ENCODE peak calls at places on chromosomes 11 and 22, in five cellular contexts. M is endothelial cell of umbilical vein, D is K562, H is breast epithelium, O is Panc1. V is an unnamed sample. For H3K36me3 and H3K4me1, the result is how much of the 10 kb centered on the place peaks cover.

GRCh38 chr11:61657566-61657965 is 22.6 kb upstream of the DAGLA start:
- DNase-seq in M (peak), D (no peak), H (no peak), O (no peak), V (no peak)

GRCh38 chr11:133515075-133515474 is 17.2 kb downstream of the OPCML start:
- DNase-seq in M (no peak), D (no peak), H (no peak), O (no peak), V (no peak)

GRCh38 chr11:87870081-87870480 is 305.2 kb downstream of the RAB38 start:
- DNase-seq in M (no peak), D (no peak), H (no peak), O (no peak), V (no peak)

GRCh38 chr11:91794146-91794545 is 430.5 kb upstream of the FAT3 start:
- DNase-seq in M (no peak), D (peak), H (no peak), O (no peak), V (no peak)

GRCh38 chr22:35477911-35478582 is 62.6 kb upstream of the RASD2 start:
- DNase-seq in M (peak), D (peak), H (no peak), O (no peak), V (no peak)

GRCh38 chr11:46892109-46892508 is 26.2 kb downstream of the LRP4 start:
- DNase-seq in M (no peak), D (no peak), H (no peak), O (no peak), V (no peak)

GRCh38 chr11:108853864-108854263 is 189.0 kb downstream of the DDX10 start:
- DNase-seq in M (peak), D (no peak), H (no peak), O (no peak), V (no peak)

GRCh38 chr11:70186936-70187335 is 16.2 kb upstream of the FADD start:
- DNase-seq in M (no peak), D (no peak), H (no peak), O (no peak), V (no peak)

GRCh38 chr11:90288207-90288821 is 65.5 kb upstream of the CHORDC1 start:
- DNase-seq in M (peak), D (peak), H (no peak), O (peak), V (no peak)

GRCh38 chr22:23274146-23274526 is 93.8 kb downstream of the BCR start:
- DNase-seq in M (no peak), D (peak), H (no peak), O (no peak), V (no peak)

GRCh38 chr11:133531971-133532651 is at the start of gene OPCML:
- DNase-seq in M (no peak), D (no peak), H (no peak), O (no peak), V (no peak)

GRCh38 chr11:66956689-66957290 is 1.4 kb downstream of the PC start:
- DNase-seq in M (no peak), D (no peak), H (no peak), O (no peak), V (peak)

GRCh38 chr22:22933100-22933806 is 45.6 kb downstream of the IGLL5 start:
- DNase-seq in M (no peak), D (peak), H (no peak), O (no peak), V (no peak)

GRCh38 chr22:24445481-24446290 is 18.3 kb downstream of the ADORA2A start:
- DNase-seq in M (no peak), D (peak), H (no peak), O (no peak), V (no peak)

GRCh38 chr11:73072935-73073481 is 69.1 kb downstream of the FCHSD2 start:
- DNase-seq in M (peak), D (no peak), H (no peak), O (peak), V (no peak)

GRCh38 chr11:17277024-17277584 is 565 bp downstream of the NUCB2 start:
- DNase-seq in M (peak), D (no peak), H (no peak), O (no peak), V (no peak)

GRCh38 chr22:26172389-26172990 is 3.2 kb downstream of the SEZ6L start:
- DNase-seq in M (peak), D (peak), H (no peak), O (peak), V (no peak)

GRCh38 chr11:76329084-76329648 is 51.8 kb downstream of the THAP12 start:
- DNase-seq in M (no peak), D (no peak), H (no peak), O (no peak), V (no peak)

GRCh38 chr22:48785792-48786678 is 1041.6 kb downstream of the BRD1 start:
- DNase-seq in M (no peak), D (no peak), H (no peak), O (no peak), V (no peak)

GRCh38 chr11:6757373-6757967 is 14.3 kb downstream of the OR2AG2 start:
- DNase-seq in M (peak), D (peak), H (no peak), O (no peak), V (peak)

GRCh38 chr11:14906614-14907392 is 14.8 kb upstream of the CYP2R1 start:
- DNase-seq in M (no peak), D (no peak), H (no peak), O (no peak), V (no peak)

GRCh38 chr11:9726313-9727022 is 62.6 kb downstream of the SWAP70 start:
- DNase-seq in M (peak), D (no peak), H (no peak), O (peak), V (no peak)

GRCh38 chr11:24683578-24683977 is 186.7 kb downstream of the LUZP2 start:
- DNase-seq in M (no peak), D (no peak), H (no peak), O (no peak), V (no peak)

GRCh38 chr11:76824980-76825725 is 35.6 kb upstream of the ACER3 start:
- DNase-seq in M (peak), D (no peak), H (peak), O (no peak), V (no peak)

GRCh38 chr11:126161146-126161458 is 50.3 kb downstream of the RPUSD4 start:
- DNase-seq in M (no peak), D (no peak), H (no peak), O (no peak), V (no peak)

GRCh38 chr11:1825785-1826451 is 8.9 kb upstream of the SYT8 start:
- DNase-seq in M (no peak), D (no peak), H (no peak), O (no peak), V (no peak)

GRCh38 chr11:134047586-134047999 is 21.3 kb upstream of the JAM3 start:
- DNase-seq in M (no peak), D (peak), H (no peak), O (no peak), V (no peak)

GRCh38 chr11:126544311-126545056 is 189.0 kb downstream of the ST3GAL4 start:
- DNase-seq in M (peak), D (no peak), H (no peak), O (no peak), V (no peak)

DNA sequence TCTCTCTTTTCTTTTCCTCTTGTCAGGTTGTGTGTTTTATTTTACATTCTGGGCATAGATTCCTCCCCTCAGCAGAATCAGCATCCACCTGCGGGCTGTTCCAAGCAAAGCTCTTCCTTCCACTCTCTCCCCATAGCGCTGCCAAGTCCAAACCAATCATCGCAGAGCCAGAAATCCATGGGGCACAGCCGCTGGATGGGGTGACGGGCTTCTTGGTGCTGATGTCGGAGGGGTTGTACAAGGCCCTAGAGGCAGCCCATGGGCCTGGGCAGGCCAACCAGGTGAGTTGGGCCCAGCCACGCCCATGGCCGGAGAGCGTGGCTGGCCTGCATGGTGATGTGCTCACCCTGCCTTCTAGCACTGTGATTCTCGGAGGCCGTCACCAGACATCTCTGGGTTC is 22.1 kb downstream of the TAB1 start:
- DNase-seq in M (no peak), D (no peak), H (no peak), O (no peak), V (no peak)
- H3K36me3 ChIP-seq in M (under half), D (half or more), H (under half), O (under half), V (half or more)

DNA sequence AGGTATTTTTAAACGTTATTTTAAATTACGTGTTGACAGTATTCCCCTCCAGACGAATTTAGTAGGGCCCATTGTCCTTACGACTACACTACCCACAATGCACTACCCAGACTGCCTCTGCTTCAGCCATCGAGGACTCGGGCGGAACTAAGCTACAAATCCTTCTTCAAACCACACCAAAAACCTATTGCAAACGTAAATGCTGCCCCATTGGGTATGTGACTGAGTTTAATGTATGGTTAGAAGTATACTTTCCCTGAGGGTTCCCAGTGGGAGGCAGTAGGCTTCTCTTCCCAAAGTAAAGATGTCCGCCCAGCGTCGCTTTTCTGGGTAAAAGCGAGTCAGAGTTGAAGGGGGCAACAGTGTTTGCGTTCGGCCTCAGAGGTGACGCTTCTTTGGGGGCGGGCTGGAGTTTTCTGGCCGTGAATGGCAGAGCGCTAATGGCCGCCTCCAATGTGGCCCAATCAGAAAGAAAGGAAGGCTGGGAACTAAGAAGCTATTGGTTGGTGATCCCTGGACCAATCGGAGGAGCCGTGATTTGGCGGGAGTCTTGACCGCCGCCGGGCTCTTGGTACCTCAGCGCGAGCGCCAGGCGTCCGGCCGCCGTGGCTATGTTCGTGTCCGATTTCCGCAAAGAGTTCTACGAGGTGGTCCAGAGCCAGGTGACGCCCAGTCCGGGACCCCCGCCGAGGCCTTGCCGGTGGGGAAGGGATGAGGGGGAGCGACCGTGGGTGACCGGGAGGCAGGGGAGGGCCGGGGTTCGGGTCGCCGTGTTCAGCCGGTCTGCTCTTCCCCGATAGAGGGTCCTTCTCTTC is at the start of gene CDC45:
- DNase-seq in M (peak), D (peak), H (peak), O (peak), V (peak)
- TF ChIP-seq POLR2AphosphoS5 in M (peak), D (no peak), H (peak), O (peak), V (no peak)

DNA sequence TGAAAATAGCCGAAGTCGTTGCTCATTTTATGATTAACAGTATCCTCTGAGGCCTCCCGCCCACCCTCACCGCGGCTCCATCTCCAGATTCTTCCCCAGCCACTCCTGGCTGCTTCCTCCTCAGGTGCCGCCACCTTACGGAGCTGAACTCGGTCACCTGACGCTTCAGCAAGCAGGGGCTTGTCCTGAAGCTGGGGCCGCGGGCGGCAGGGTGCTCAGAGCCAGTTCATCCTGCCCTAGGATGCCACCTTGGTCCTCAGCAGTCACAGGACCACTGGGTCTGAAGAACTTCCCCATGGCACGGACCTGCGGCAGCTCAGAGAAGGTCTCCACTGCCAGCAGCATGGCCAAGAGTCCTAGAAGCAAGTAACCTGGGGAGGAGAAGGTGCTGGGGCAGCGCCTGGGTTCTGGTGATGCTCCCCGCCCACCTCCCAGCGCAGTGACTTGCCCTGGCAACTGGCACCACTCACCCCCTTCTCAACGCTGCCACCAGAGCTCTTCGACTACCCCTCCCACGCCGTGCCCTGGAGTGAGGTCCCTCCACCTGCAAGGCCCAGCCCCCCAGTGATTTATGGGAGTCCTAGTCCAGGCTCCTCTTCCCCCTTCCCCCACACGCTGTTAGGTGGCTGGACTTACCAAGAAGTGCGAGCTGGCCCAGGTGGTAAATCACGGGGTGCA is 2.6 kb downstream of the KCNK7 start:
- DNase-seq in M (no peak), D (no peak), H (no peak), O (no peak), V (no peak)
- H3K4me1 ChIP-seq in M (under half), D (under half), H (under half), O (under half), V (under half)

DNA sequence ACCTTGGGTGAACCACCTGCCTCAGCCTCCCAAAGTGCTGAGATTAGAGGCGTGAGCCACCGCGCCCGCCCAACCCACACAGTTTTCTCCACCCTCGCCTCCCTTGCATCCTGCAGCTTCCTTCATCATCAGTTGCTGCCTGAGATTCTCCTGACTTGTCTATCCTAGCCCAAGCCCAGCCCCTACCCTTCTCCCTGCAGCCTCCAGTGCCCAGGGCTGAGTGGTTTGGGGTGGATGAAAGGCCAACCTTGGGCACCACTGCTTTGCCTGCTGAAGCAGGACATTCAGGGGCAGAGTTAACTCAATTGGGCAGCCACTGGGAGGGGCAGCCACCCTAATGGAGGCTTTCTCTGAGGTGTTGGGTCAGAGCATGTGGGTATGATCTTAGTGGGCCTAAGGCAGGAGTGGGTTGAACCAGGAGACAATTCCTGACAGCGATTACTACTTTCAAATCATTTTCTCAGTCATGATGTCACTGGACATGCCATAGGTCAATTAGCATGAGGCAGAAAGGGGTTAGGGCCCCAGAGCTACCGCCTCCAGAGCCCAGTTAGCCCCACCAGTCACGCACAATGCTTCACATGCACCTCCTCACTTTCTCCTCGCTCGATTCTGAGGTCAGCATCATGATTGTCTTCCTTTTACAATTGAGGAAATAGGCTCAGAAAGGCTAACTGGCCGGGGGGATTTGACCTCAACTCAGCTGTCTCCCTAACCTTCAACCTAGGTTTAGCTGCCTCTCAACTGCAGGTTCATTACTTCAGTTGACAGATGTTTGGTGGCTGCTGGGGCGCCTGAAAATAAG is 1.0 kb upstream of the FKBP2 start:
- DNase-seq in M (no peak), D (no peak), H (no peak), O (no peak), V (no peak)
- H3K36me3 ChIP-seq in M (under half), D (half or more), H (under half), O (under half), V (under half)

GRCh38 chr11:63919267-63920125 is 2.5 kb upstream of the RCOR2 start:
- DNase-seq in M (no peak), D (peak), H (no peak), O (no peak), V (peak)
- TF ChIP-seq POLR2AphosphoS5 in M (no peak), D (no peak), H (no peak), O (no peak), V (no peak)

DNA sequence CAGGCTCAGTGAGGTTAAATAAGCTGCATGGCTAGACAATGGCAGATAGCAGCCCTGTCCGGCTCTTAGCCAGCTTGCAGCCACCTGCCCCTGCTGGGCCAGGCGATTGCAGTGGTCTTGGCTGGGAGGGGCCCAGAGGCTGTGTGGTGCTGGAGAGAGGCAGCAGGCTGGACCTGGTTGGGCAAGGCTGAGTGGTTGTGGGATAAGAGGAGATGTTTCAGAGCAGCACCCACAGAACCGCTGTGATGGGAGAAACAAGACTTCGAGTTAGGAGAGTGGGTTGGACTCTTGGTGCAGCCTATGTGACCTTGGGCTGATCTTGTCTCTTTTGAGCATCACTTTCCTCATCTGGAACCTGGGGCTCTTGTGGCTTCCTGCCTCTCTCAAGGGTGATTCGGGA is 25.5 kb downstream of the PTPRJ start:
- DNase-seq in M (no peak), D (no peak), H (no peak), O (no peak), V (no peak)
- H3K4me1 ChIP-seq in M (under half), D (under half), H (under half), O (under half), V (half or more)

DNA sequence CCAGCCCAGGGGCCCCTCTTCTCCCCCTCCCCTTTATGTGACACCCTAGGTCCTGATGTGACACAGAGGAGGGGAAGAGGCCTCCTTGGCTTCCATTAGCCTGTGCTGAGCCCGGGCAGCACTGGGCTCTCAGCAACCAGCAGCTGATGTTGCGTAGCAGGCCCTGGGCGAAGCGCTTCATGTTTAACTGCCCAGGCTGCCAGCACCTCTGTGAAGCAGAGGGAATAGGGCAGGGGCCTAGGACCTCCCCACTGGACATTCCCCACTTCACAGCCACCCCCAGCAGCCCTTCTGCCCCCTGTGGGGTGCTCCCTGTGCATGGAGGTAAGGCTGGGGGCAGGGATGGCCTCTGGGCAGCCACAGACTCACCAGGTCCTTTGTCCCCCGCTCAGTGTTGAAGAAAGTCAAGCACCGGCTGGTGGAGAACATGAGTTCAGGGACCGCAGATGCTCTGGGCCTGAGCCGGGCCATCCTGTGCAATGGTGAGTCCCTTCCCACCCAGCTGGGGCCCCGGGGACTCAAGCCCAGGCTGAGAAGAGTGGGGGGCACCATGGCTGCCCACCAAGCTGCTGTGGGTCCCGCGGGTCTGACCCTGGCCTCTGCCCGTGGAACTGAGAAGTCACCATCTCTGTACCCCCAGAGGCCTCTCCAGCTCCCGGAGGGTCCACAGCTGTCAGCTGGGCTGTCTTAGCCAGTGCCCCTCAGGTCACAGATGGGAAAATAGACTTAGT is 11.6 kb downstream of the PICK1 start:
- DNase-seq in M (no peak), D (no peak), H (no peak), O (no peak), V (no peak)
- H3K36me3 ChIP-seq in M (under half), D (under half), H (under half), O (under half), V (half or more)

GRCh38 chr11:71927813-71928738 is at the start of gene XNDC1N:
- DNase-seq in M (peak), D (peak), H (peak), O (no peak), V (peak)
- TF ChIP-seq POLR2AphosphoS5 in M (peak), D (peak), H (peak), O (peak), V (no peak)

V was measured in stomach.